ENCODE peak calls at places on chromosomes 16 and 17, in seven cellular contexts. E is CD4-positive, alpha-beta T cell; L is upper lobe of right lung; B is AG04449; C is heart right ventricle; V is GM12865; T is HL-60. O is an unnamed sample.

GRCh38 chr17:4098516-4099209 is 44.2 kb downstream of the ZZEF1 start:
- DNase-seq in E (no peak), L (no peak), B (no peak), C (no peak), V (no peak), T (no peak), O (no peak)

GRCh38 chr17:20273741-20274500 is 193.4 kb downstream of the LGALS9B start:
- DNase-seq in E (no peak), L (no peak), B (no peak), C (no peak), V (no peak), T (no peak), O (no peak)

GRCh38 chr17:51813166-51813783 is 345.2 kb downstream of the CA10 start:
- DNase-seq in E (no peak), L (no peak), B (no peak), C (no peak), V (no peak), T (no peak), O (no peak)

GRCh38 chr16:77406680-77407079 is 28.2 kb downstream of the ADAMTS18 start:
- DNase-seq in E (no peak), L (no peak), B (no peak), C (no peak), V (no peak), T (no peak), O (peak)

GRCh38 chr16:66003196-66003595 is 363.3 kb upstream of the CDH5 start:
- DNase-seq in E (no peak), L (no peak), B (no peak), C (no peak), V (no peak), T (no peak), O (peak)

GRCh38 chr17:76630151-76630550 is 13.4 kb downstream of the ST6GALNAC1 start:
- DNase-seq in E (no peak), L (no peak), B (no peak), C (no peak), V (no peak), T (no peak), O (no peak)

GRCh38 chr17:49414271-49414621 is 436 bp downstream of the PHB1 start:
- DNase-seq in E (no peak), L (no peak), B (no peak), C (no peak), V (no peak), T (no peak), O (no peak)

GRCh38 chr17:6843241-6843890 is 11.8 kb upstream of the TEKT1 start:
- DNase-seq in E (no peak), L (no peak), B (no peak), C (no peak), V (peak), T (no peak), O (peak)

DNA sequence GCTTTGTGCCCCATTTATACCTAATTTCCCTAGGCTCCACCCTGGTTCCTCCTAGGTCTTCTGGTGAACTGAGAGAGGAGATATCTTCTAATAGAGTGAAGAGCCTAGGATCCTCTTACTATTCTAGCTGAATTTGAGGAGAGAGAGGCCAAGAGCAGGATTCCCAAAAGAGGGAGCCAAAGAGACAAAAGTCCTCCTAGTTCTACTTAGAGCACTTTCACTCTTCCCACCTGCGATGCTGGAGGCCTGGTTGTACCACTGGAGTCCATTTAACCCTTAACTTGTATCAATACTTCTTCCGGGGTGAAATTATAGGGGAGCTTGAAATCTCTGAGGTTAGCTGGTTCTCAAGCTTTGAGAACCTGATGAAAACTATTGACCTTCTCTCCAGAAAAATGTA is 3.4 kb upstream of the SSH2 start:
- DNase-seq in E (no peak), L (no peak), B (no peak), C (no peak), V (no peak), T (no peak), O (peak)
- TF ChIP-seq CTCF in E (no peak), L (no peak), B (peak), C (no peak), V (no peak), T (no peak), O (peak)

GRCh38 chr17:62194401-62194800 is 129.3 kb upstream of the MED13 start:
- DNase-seq in E (no peak), L (no peak), B (no peak), C (no peak), V (no peak), T (no peak), O (no peak)
- TF ChIP-seq CTCF in E (no peak), L (no peak), B (no peak), C (no peak), V (no peak), T (no peak), O (no peak)

DNA sequence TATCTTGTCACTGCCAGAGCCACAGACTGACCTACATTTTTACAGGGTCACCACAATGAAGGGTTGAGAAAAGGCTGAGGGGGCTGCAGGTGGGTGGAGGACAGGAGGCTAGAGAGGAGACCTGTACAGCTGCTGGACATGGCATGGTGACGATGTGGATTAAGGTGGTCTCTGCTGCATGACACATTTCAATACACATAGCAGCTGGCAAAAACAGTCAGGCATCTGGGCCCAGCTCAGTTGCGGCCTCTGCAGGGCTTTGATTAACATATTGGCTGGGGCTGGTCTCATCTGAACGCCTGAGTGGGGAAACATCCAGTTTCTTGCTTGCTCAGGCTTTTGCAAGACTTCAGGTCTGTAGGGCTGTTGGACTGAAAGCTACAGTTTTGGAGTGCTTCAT is 265.4 kb upstream of the FOXF1 start:
- DNase-seq in E (no peak), L (no peak), B (no peak), C (no peak), V (no peak), T (no peak), O (no peak)
- TF ChIP-seq CTCF in E (no peak), L (no peak), B (no peak), C (no peak), V (no peak), T (no peak), O (no peak)

GRCh38 chr17:75241502-75241901 is 19.9 kb downstream of the GGA3 start:
- DNase-seq in E (no peak), L (no peak), B (no peak), C (no peak), V (no peak), T (no peak), O (no peak)

GRCh38 chr17:75241143-75241430 is 20.3 kb downstream of the GGA3 start:
- DNase-seq in E (no peak), L (no peak), B (no peak), C (no peak), V (no peak), T (no peak), O (no peak)

GRCh38 chr17:75239778-75240393 is 21.5 kb downstream of the GGA3 start:
- DNase-seq in E (no peak), L (no peak), B (no peak), C (no peak), V (no peak), T (no peak), O (no peak)

GRCh38 chr17:75239214-75239613 is 22.2 kb downstream of the GGA3 start:
- DNase-seq in E (no peak), L (no peak), B (no peak), C (no peak), V (no peak), T (no peak), O (no peak)

DNA sequence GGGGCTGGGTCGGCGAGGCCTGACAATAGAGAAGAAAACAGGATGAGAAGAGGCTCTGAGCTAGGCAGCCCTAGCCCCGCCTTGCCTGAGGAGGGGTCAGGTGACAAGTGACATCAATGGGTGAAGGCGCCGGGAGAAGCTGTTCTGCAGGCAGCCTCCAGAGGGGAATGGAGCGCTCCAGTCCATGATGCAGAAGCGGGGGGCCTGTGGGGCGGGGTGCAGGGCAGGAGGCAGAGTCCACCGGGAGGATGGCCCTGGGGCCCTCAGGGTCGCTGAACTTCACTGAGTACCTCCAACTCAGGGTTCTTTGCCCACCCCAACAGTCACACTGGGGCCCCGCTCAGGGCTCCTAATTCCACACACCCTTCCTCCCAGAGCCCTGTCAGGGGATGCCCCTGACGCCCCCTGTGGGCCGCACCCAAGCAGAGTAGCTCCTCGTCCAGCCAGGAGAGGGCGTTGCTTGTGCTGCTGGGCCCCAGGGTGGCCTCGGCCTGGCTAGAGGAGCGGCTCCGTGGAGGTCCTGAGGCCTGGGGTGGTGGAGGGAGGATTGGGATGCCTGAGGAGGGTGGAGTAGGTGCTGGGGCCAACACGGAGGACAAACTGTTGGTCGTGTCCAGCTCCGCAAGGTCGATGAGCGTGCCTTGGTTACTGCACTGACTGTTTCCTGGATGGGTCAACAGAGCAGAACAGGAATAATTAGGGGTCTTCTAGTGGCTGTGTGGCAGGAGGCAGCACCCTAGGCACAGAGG is 20.8 kb downstream of the GGA3 start:
- DNase-seq in E (no peak), L (no peak), B (no peak), C (no peak), V (no peak), T (no peak), O (peak)
- TF ChIP-seq CTCF in E (no peak), L (peak), B (peak), C (peak), V (peak), T (peak), O (peak)

DNA sequence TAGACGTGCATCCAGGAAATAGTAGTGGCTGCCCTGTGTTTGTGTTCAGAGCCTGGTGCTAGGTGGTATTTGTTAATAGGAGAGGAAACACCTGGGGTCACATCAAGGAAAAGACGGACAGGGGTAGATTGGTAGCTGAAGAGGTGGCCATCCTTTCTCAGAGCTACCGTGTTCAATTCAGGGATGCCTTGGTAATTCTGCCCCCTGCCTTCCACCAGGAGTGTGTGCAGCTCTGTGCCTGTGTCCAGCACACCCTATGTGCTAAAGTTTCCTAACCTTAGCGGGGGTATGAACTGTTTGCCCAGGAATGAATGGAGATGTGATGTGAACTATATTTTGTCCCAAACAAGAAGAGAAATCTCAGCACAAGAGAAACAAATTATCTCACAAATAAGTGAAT is 174.1 kb upstream of the MPHOSPH6 start:
- DNase-seq in E (no peak), L (no peak), B (no peak), C (no peak), V (peak), T (no peak), O (no peak)
- TF ChIP-seq CTCF in E (no peak), L (peak), B (no peak), C (peak), V (peak), T (peak), O (no peak)

O was measured in IMR-90.